ENCODE peak calls at places on chromosome 4, in seven cellular contexts. R, L, Z, J, H, I and U are unnamed samples.

GRCh38 chr4:148574502-148574901 is 132.3 kb upstream of the NR3C2 start:
- DNase-seq in J (no peak), I (no peak), R (no peak), Z (no peak), H (no peak), L (no peak), U (no peak)

GRCh38 chr4:1570291-1571164 is 113.6 kb downstream of the FAM53A start:
- DNase-seq in Z (no peak), R (no peak), I (no peak), J (no peak), H (peak; percentile 45), L (no peak), U (no peak)

GRCh38 chr4:38804654-38805295 is at the start of gene TLR1:
- DNase-seq in Z (no peak), L (no peak), H (no peak), I (peak; percentile 25), R (no peak), J (no peak), U (no peak)

GRCh38 chr4:159551268-159551667 is 448.4 kb downstream of the RAPGEF2 start:
- DNase-seq in R (no peak), J (no peak), I (no peak), Z (no peak), H (no peak), L (no peak), U (no peak)

GRCh38 chr4:7210818-7211217 is 18.5 kb downstream of the SORCS2 start:
- DNase-seq in H (no peak), R (no peak), Z (no peak), L (no peak), I (no peak), J (no peak), U (no peak)

GRCh38 chr4:183142566-183143545 is 43.8 kb downstream of the WWC2 start:
- DNase-seq in Z (no peak), L (no peak), J (peak; percentile 17), H (no peak), R (no peak), I (no peak), U (no peak)

GRCh38 chr4:40621592-40622512 is 7.8 kb downstream of the RBM47 start:
- DNase-seq in L (no peak), R (no peak), I (peak; percentile 60), J (peak; percentile 68), Z (no peak), H (peak; percentile 83), U (peak; percentile 63)

GRCh38 chr4:174425669-174426068 is 96.6 kb downstream of the HPGD start:
- DNase-seq in J (no peak), H (no peak), Z (no peak), L (no peak), I (no peak), R (no peak), U (no peak)

GRCh38 chr4:126568652-126569580 is 1063.8 kb upstream of the INTU start:
- DNase-seq in L (no peak), H (no peak), Z (no peak), J (no peak), I (no peak), R (no peak), U (no peak)

GRCh38 chr4:95190751-95191436 is 357.9 kb downstream of the UNC5C start:
- DNase-seq in I (no peak), H (no peak), J (no peak), R (no peak), L (peak; percentile 59), Z (no peak), U (no peak)

GRCh38 chr4:154551872-154552686 is 1.9 kb upstream of the PLRG1 start:
- DNase-seq in L (peak; percentile 74), R (peak; percentile 47), I (peak; percentile 74), H (peak; percentile 77), Z (peak; percentile 44), J (peak; percentile 78), U (peak; percentile 76)

GRCh38 chr4:38082424-38083374 is 122.5 kb downstream of the PTTG2 start:
- DNase-seq in H (no peak), L (no peak), J (no peak), R (no peak), I (no peak), Z (no peak), U (no peak)

GRCh38 chr4:14539246-14539645 is 463.0 kb upstream of the CPEB2 start:
- DNase-seq in Z (no peak), H (no peak), I (no peak), J (no peak), R (no peak), L (no peak), U (no peak)

GRCh38 chr4:159047478-159048165 is 55.3 kb upstream of the RAPGEF2 start:
- DNase-seq in H (no peak), L (no peak), R (no peak), I (peak; percentile 25), J (no peak), Z (no peak), U (no peak)

GRCh38 chr4:145058256-145058655 is 39.7 kb downstream of the ANAPC10 start:
- DNase-seq in R (no peak), L (no peak), J (no peak), Z (no peak), I (no peak), H (no peak), U (no peak)

GRCh38 chr4:11912886-11913285 is 484.2 kb upstream of the HS3ST1 start:
- DNase-seq in L (no peak), I (no peak), R (no peak), Z (no peak), J (no peak), H (no peak), U (no peak)

GRCh38 chr4:41072021-41072777 is 142.1 kb downstream of the APBB2 start:
- DNase-seq in R (no peak), L (no peak), I (no peak), H (no peak), Z (no peak), J (no peak), U (no peak)

GRCh38 chr4:30866907-30867306 is 146.7 kb downstream of the PCDH7 start:
- DNase-seq in H (no peak), I (no peak), L (no peak), R (no peak), Z (no peak), J (no peak), U (no peak)

GRCh38 chr4:76147454-76148141 is 599 bp downstream of the NUP54 start:
- DNase-seq in H (peak; percentile 80), I (peak; percentile 66), L (peak; percentile 42), Z (peak; percentile 31), R (peak; percentile 23), J (peak; percentile 60), U (peak; percentile 73)
- H3K27ac ChIP-seq in H (peak overlapping the region; percentile 94), I (peak overlapping the region; percentile 91), L (peak overlapping the region; percentile 85), Z (peak overlapping the region; percentile 76), R (peak overlapping the region; percentile 87), J (peak overlapping the region; percentile 91), U (peak overlapping the region; percentile 86)

DNA sequence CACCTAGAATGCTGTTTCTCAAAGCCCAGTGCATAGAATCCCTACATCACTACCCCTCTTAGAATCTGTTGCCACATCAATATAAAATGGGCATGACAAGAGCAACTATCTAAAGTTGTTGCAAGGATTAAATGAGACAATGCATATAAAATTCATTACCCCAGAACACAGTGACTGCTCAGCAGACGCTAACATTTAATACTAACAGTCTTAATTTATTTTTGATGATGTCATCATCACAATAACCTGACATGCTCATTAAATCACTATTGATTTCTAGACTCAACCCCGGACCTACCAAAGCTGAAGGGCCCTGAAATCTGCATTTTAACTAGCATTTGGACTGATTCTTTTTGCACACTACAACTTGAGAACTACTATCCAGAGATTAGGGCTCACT is 3.9 kb downstream of the ARSJ start:
- DNase-seq in Z (no peak), J (no peak), L (no peak), I (no peak), R (no peak), H (no peak), U (no peak)
- H3K27ac ChIP-seq in Z (no peak overlapping the region), J (no peak overlapping the region), L (no peak overlapping the region), I (no peak overlapping the region), R (no peak overlapping the region), H (no peak overlapping the region), U (no peak overlapping the region)

DNA sequence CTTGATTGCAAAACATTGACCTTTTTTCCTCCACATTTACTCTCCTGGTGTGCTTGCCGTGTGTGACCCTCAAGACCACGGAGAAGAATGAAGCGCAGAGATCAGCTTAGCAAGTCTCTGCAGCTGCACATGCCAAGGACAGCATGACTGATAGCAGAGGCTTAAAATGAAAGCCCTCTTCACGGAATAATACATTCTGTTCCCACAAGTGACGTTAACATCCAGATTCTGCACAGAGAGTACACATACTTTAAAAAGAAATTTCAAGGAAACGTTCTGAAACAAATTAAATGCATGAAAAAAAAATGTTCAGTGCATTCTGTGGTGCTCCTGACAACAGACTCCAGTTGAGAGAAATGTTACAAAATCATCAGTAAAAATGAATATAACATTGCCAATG is 60.9 kb downstream of the SLC7A11 start:
- DNase-seq in J (no peak), L (peak; percentile 36), R (no peak), Z (no peak), I (no peak), H (no peak), U (no peak)
- H3K27ac ChIP-seq in J (peak overlapping the region; percentile 3), L (peak overlapping the region; percentile 79), R (no peak overlapping the region), Z (no peak overlapping the region), I (no peak overlapping the region), H (no peak overlapping the region), U (no peak overlapping the region)

GRCh38 chr4:53905935-53906377 is 158.4 kb downstream of the CHIC2 start:
- DNase-seq in I (peak; percentile 36), L (no peak), R (no peak), J (peak; percentile 26), Z (no peak), H (no peak), U (peak; percentile 48)
- H3K27ac ChIP-seq in I (no peak overlapping the region), L (no peak overlapping the region), R (no peak overlapping the region), J (peak overlapping the region; percentile 53), Z (no peak overlapping the region), H (peak overlapping the region; percentile 31), U (no peak overlapping the region)

GRCh38 chr4:113563691-113564378 is 197.7 kb downstream of the CAMK2D start:
- DNase-seq in L (no peak), I (no peak), Z (no peak), H (no peak), R (no peak), J (no peak), U (no peak)

GRCh38 chr4:113561092-113561491 is 200.4 kb downstream of the CAMK2D start:
- DNase-seq in L (no peak), Z (no peak), J (no peak), R (no peak), I (no peak), H (no peak), U (no peak)

GRCh38 chr4:113559947-113560346 is 201.6 kb downstream of the CAMK2D start:
- DNase-seq in Z (no peak), J (no peak), I (no peak), R (no peak), H (no peak), L (no peak), U (no peak)

GRCh38 chr4:113561758-113562157 is 199.8 kb downstream of the CAMK2D start:
- DNase-seq in J (no peak), L (no peak), I (no peak), R (no peak), H (no peak), Z (no peak), U (no peak)

GRCh38 chr4:113560579-113560978 is 201.0 kb downstream of the CAMK2D start:
- DNase-seq in I (no peak), H (no peak), R (no peak), J (no peak), Z (no peak), L (no peak), U (no peak)
- H3K27ac ChIP-seq in I (peak overlapping the region; percentile 27), H (no peak overlapping the region), R (no peak overlapping the region), J (no peak overlapping the region), Z (no peak overlapping the region), L (no peak overlapping the region), U (no peak overlapping the region)